ENCODE peak calls at places on chromosomes 13 and 19, in five cellular contexts. W is dorsolateral prefrontal cortex, A is transverse colon, L is fibroblast of lung, M is fibroblast of the aortic adventitia. C is an unnamed sample.

GRCh38 chr13:113378825-113379224 is 14.9 kb upstream of the GRTP1 start:
- DNase-seq in W (no peak), M (no peak), A (no peak), L (no peak), C (no peak)

GRCh38 chr13:85729296-85729695 is 69.9 kb downstream of the SLITRK6 start:
- DNase-seq in M (peak; percentile 3), L (peak; percentile 64), W (no peak), A (no peak), C (no peak)

GRCh38 chr19:54415901-54416621 is 797 bp downstream of the TTYH1 start:
- DNase-seq in W (no peak), M (no peak), L (no peak), A (no peak), C (no peak)

GRCh38 chr19:51531349-51532315 is at the start of gene SIGLEC6:
- DNase-seq in L (no peak), M (no peak), W (peak; percentile 42), A (peak; percentile 51), C (no peak)

GRCh38 chr13:73303858-73304257 is 245.1 kb downstream of the KLF5 start:
- DNase-seq in W (no peak), A (no peak), M (no peak), L (peak; percentile 74), C (no peak)

GRCh38 chr19:7076151-7076550 is 6.6 kb downstream of the ZNF557 start:
- DNase-seq in W (no peak), M (no peak), L (no peak), A (no peak), C (no peak)

GRCh38 chr13:29457299-29457698 is 138.2 kb downstream of the SLC7A1 start:
- DNase-seq in M (peak; percentile 91), A (no peak), L (peak; percentile 95), W (no peak), C (no peak)

GRCh38 chr13:65401315-65401714 is 1828.8 kb downstream of the PCDH9 start:
- DNase-seq in M (no peak), A (no peak), W (no peak), L (no peak), C (no peak)

GRCh38 chr19:7680606-7681335 is at the start of gene TRAPPC5:
- DNase-seq in M (peak; percentile 73), W (peak; percentile 92), L (peak; percentile 71), A (peak; percentile 89), C (peak; percentile 81)

GRCh38 chr13:99516153-99516929 is 15.1 kb downstream of the TM9SF2 start:
- DNase-seq in A (no peak), M (no peak), W (no peak), L (no peak), C (no peak)

GRCh38 chr19:48551437-48552302 is at the start of gene SULT2B1:
- DNase-seq in W (no peak), L (no peak), M (no peak), A (peak; percentile 87), C (peak; percentile 86)

GRCh38 chr19:45667620-45668341 is at the start of gene GIPR:
- DNase-seq in L (peak; percentile 14), M (no peak), W (no peak), A (peak; percentile 84), C (peak; percentile 76)

GRCh38 chr13:40064723-40065122 is 409.3 kb downstream of the COG6 start:
- DNase-seq in M (peak; percentile 96), A (no peak), W (no peak), L (peak; percentile 83), C (peak; percentile 9)

GRCh38 chr13:73945371-73945770 is 188.8 kb downstream of the KLF12 start:
- DNase-seq in A (no peak), W (no peak), M (peak; percentile 57), L (no peak), C (no peak)

GRCh38 chr19:54255105-54255775 is 1.8 kb downstream of the LILRB5 start:
- DNase-seq in L (no peak), A (no peak), W (no peak), M (no peak), C (no peak)

GRCh38 chr19:49808762-49809154 is 4.3 kb downstream of the FUZ start:
- DNase-seq in L (peak; percentile 73), W (peak; percentile 83), A (peak; percentile 95), M (peak; percentile 74), C (peak; percentile 36)

GRCh38 chr19:8132858-8133458 is 16.4 kb downstream of the FBN3 start:
- DNase-seq in W (no peak), L (no peak), A (no peak), M (no peak), C (no peak)

GRCh38 chr19:16095071-16095571 is 16.6 kb upstream of the RAB8A start:
- DNase-seq in M (no peak), W (no peak), L (no peak), A (no peak), C (no peak)

GRCh38 chr19:34316741-34317241 is 48.2 kb upstream of the GPI start:
- DNase-seq in A (peak; percentile 23), L (peak; percentile 49), W (no peak), M (no peak), C (no peak)

GRCh38 chr13:99103536-99103935 is 97.1 kb upstream of the UBAC2 start:
- DNase-seq in M (no peak), A (no peak), L (no peak), W (no peak), C (no peak)

GRCh38 chr13:74243637-74244526 is 109.7 kb upstream of the KLF12 start:
- DNase-seq in W (no peak), L (peak; percentile 83), A (no peak), M (peak; percentile 75), C (no peak)

GRCh38 chr19:48768989-48769713 is 13.8 kb downstream of the FGF21 start:
- DNase-seq in L (peak; percentile 38), W (no peak), A (no peak), M (peak; percentile 48), C (no peak)

GRCh38 chr13:99119686-99120085 is 81.0 kb upstream of the UBAC2 start:
- DNase-seq in M (no peak), L (no peak), W (no peak), A (no peak), C (no peak)

GRCh38 chr13:29474991-29475390 is 120.5 kb downstream of the SLC7A1 start:
- DNase-seq in M (peak; percentile 65), W (no peak), L (peak; percentile 94), A (no peak), C (no peak)

GRCh38 chr13:36764536-36764935 is 54.5 kb upstream of the RFXAP start:
- DNase-seq in A (no peak), W (no peak), M (no peak), L (no peak), C (no peak)

GRCh38 chr13:96091164-96091931 is 1.4 kb downstream of the HS6ST3 start:
- DNase-seq in L (peak; percentile 5), A (no peak), M (peak; percentile 25), W (peak; percentile 49), C (no peak)

GRCh38 chr19:45103625-45104319 is 10.8 kb downstream of the PPP1R37 start:
- DNase-seq in A (no peak), L (no peak), W (no peak), M (no peak), C (no peak)

GRCh38 chr13:26961890-26962615 is 201.5 kb upstream of the GPR12 start:
- DNase-seq in A (peak; percentile 82), W (no peak), M (no peak), L (no peak), C (peak; percentile 49)
- TF ChIP-seq CTCF in A (peak; percentile 24), W (no peak), M (no peak), L (no peak), C (no peak)

DNA sequence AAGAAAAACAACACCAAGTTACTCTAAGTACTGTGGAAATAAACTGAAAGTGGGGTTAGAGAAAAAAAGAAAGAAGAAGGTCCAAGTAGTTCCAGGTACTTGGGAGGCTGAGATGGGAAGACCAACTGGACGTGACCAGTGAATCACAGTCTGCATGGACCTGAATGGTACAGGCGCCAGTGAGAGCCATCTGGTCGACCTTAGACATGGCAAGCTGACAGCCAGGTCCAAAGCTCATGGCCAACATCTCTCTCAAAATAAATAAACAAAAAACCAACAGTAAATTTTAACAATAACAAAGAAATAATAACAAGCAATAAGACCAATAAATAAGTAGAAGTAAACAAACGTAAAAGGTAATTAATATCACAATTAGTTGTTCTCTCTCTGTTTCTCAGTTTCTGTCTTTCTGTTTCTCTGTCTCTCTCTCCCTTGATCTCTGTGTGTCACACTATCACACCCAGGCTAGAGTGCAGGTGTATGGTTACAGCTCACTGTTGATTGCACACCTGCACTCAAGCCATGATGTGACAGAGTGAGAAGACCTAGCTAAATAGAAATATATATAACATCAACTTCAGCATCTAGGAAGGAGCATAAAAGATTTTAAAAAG is 31.6 kb upstream of the ZNF724 start:
- DNase-seq in M (no peak), W (no peak), A (no peak), L (no peak), C (no peak)
- TF ChIP-seq CTCF in M (no peak), W (no peak), A (no peak), L (no peak), C (no peak)

GRCh38 chr19:39355253-39355652 is 13.0 kb downstream of the SAMD4B start:
- DNase-seq in L (no peak), W (no peak), M (no peak), A (no peak), C (no peak)

GRCh38 chr19:39352549-39353285 is 10.5 kb downstream of the SAMD4B start:
- DNase-seq in M (peak; percentile 17), W (no peak), A (no peak), L (no peak), C (no peak)

GRCh38 chr19:39349326-39349725 is 7.1 kb downstream of the SAMD4B start:
- DNase-seq in M (no peak), W (no peak), A (no peak), L (no peak), C (no peak)

GRCh38 chr19:39350156-39350555 is 7.9 kb downstream of the SAMD4B start:
- DNase-seq in M (no peak), L (no peak), A (no peak), W (no peak), C (no peak)

DNA sequence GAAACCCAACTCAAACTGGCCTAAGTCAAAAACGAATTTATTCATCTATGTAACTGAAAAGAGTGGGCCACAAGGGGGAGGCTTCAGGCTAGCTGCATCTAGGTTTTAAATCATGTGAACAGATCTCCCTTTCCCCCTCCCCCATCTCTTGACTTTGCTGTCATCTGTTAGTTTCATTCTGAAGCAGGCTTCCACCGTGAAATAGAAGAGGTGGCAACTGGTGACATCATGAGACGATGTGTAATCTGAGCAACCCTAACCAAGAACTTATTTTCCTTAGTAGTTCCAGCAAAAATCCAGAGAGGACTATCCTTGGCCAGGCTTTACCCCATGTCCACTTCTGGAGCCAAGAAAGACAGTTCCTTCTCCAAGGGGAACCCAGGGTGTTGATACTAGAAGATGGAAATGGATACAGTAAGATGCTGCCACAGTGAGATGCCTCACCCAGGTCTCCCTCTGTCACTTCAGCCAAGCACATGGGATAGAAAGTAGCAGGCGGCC is 9.4 kb downstream of the SAMD4B start:
- DNase-seq in A (no peak), M (peak; percentile 46), W (no peak), L (no peak), C (no peak)
- TF ChIP-seq CTCF in A (no peak), M (peak; percentile 18), W (no peak), L (no peak), C (no peak)

GRCh38 chr13:27339299-27339698 is 68.7 kb downstream of the RASL11A start:
- DNase-seq in M (peak; percentile 48), A (peak; percentile 44), L (peak; percentile 20), W (no peak), C (peak; percentile 43)

GRCh38 chr13:27338207-27338606 is 67.6 kb downstream of the RASL11A start:
- DNase-seq in W (no peak), A (no peak), M (no peak), L (no peak), C (no peak)

GRCh38 chr13:27336005-27336673 is 65.5 kb downstream of the RASL11A start:
- DNase-seq in A (no peak), L (peak; percentile 84), W (no peak), M (peak; percentile 61), C (no peak)

GRCh38 chr13:27341616-27342015 is 71.0 kb downstream of the RASL11A start:
- DNase-seq in A (no peak), M (no peak), L (no peak), W (no peak), C (no peak)

GRCh38 chr13:27338816-27339215 is 68.2 kb downstream of the RASL11A start:
- DNase-seq in A (no peak), W (no peak), L (no peak), M (no peak), C (no peak)
- TF ChIP-seq CTCF in A (no peak), W (no peak), L (peak; percentile 41), M (peak; percentile 43), C (no peak)

C was measured in Calu3.